ENCODE peak calls at places on chromosome 16, in ten cellular contexts. B, I, W, F, J, H, Z, C, U and Y are unnamed samples.

GRCh38 chr16:64225696-64226095 is 896.2 kb downstream of the CDH11 start:
- DNase-seq in W (no peak), H (no peak), J (no peak), U (no peak), Z (no peak), I (no peak), B (no peak), F (no peak), C (no peak), Y (no peak)

GRCh38 chr16:66881014-66881417 is 701 bp downstream of the PDP2 start:
- DNase-seq in C (peak), J (no peak), Z (peak), B (no peak), I (no peak), H (no peak), F (no peak), U (no peak), W (no peak), Y (no peak)

GRCh38 chr16:84156342-84156784 is 11.3 kb downstream of the DNAAF1 start:
- DNase-seq in I (no peak), B (no peak), C (no peak), J (no peak), H (no peak), W (no peak), F (no peak), U (no peak), Z (no peak), Y (no peak)

GRCh38 chr16:85471469-85472431 is 141.4 kb upstream of the GSE1 start:
- DNase-seq in J (no peak), Z (peak), C (peak), I (no peak), B (no peak), H (no peak), U (no peak), W (peak), F (no peak), Y (no peak)

GRCh38 chr16:56594292-56594619 is 4.9 kb downstream of the MT3 start:
- DNase-seq in I (no peak), C (no peak), U (no peak), Z (no peak), B (no peak), F (no peak), J (no peak), H (no peak), W (no peak), Y (no peak)

GRCh38 chr16:74700206-74701040 is at the start of gene MLKL:
- DNase-seq in B (peak), W (peak), Z (no peak), C (peak), I (no peak), F (peak), H (no peak), U (peak), J (no peak), Y (peak)

GRCh38 chr16:64008131-64008530 is 1113.7 kb downstream of the CDH11 start:
- DNase-seq in U (no peak), I (no peak), F (no peak), B (no peak), C (no peak), J (no peak), W (no peak), H (no peak), Z (no peak), Y (no peak)

GRCh38 chr16:64627288-64627687 is 494.6 kb downstream of the CDH11 start:
- DNase-seq in C (peak), Z (no peak), W (no peak), I (no peak), U (no peak), J (no peak), B (no peak), H (no peak), F (no peak), Y (no peak)

GRCh38 chr16:86798247-86799041 is 220.1 kb downstream of the FOXL1 start:
- DNase-seq in W (no peak), C (no peak), I (no peak), F (no peak), U (no peak), J (peak), Z (no peak), B (no peak), H (no peak), Y (no peak)

GRCh38 chr16:88759245-88759975 is 25.6 kb downstream of the PIEZO1 start:
- DNase-seq in B (peak), Z (peak), H (no peak), J (peak), W (no peak), U (no peak), I (no peak), C (peak), F (peak), Y (no peak)

GRCh38 chr16:60605176-60605575 is 1431.1 kb downstream of the CDH8 start:
- DNase-seq in I (no peak), Z (no peak), C (no peak), U (no peak), B (no peak), F (no peak), J (no peak), H (no peak), W (no peak), Y (no peak)

GRCh38 chr16:65657556-65657955 is 535.7 kb upstream of the CDH11 start:
- DNase-seq in H (no peak), C (no peak), U (no peak), W (no peak), B (no peak), J (no peak), F (no peak), Z (no peak), I (no peak), Y (no peak)

GRCh38 chr16:65661451-65661850 is 539.6 kb upstream of the CDH11 start:
- DNase-seq in B (no peak), Z (no peak), U (no peak), H (no peak), W (no peak), C (no peak), F (no peak), J (no peak), I (no peak), Y (no peak)

GRCh38 chr16:65662236-65662635 is 540.4 kb upstream of the CDH11 start:
- DNase-seq in F (no peak), B (no peak), C (no peak), J (no peak), H (no peak), Z (no peak), W (no peak), U (no peak), I (no peak), Y (no peak)

GRCh38 chr16:65658339-65659275 is 536.7 kb upstream of the CDH11 start:
- DNase-seq in B (no peak), Z (no peak), W (no peak), F (no peak), C (no peak), H (no peak), I (peak), U (peak), J (peak), Y (no peak)

DNA sequence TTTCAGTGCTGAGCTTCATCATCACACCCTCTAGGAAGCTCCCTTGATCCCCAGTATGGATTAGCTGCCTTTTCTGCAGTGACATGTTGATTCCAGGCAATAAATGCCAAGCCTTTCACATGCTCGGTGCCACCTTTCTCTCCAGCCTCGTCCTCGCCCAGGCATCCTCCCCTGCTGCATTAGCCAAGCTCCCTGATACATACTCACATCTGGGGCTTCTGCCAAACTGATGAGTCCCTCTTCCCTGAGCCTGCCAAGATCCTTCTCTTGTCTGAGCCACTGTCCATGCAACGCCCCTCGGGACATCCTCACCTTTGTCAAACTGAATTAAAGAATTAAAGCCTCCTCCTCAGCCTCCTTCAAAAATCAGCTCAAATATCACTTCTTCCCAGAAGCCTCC is 538.5 kb upstream of the CDH11 start:
- DNase-seq in B (no peak), C (no peak), U (no peak), I (no peak), Z (no peak), F (no peak), J (no peak), H (no peak), W (no peak), Y (no peak)
- H3K4me3 ChIP-seq in B (no peak), C (no peak), U (no peak), I (no peak), Z (no peak), F (no peak), J (no peak), H (no peak), W (no peak), Y (no peak)

DNA sequence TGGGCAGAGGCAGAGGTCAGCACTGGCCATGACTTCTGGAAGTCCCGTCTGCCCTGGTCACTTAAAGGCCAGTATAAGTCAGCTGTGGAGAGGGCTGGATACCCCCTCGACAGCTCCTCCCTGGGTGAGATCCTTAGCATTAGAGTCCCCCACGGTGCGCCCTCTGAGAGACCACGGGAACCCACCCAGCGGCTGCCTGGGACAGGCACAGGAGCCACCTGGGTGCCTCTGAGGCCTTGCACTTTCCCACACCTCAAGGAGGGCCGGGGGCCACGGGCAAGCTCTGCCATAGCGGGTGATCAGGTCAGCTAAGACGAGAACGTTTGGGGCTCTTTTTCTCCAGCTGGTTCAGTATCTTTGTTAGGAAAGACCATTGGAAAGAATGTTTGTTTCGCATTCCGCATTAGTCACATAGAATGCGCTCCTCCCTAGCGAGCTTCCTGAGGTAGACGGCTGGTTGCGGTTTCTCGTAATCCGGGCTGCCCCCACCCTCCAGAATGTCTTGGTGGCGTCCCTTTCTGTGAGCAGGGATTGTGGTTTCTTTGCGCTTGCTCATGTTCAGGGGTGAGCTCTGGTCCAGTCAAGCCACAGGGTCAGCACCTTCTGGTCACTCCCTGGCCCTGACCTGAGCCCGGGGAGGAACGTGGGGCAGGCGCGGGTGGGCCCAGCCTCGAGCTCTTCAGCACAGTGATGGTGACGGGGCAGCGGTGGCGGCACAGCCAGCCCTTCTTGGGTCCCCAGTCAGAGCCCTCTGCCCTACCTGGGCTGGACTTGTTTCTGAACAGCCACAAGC is 25.2 kb downstream of the NME3 start:
- DNase-seq in U (no peak), H (no peak), Z (no peak), B (no peak), F (no peak), W (no peak), I (peak), J (peak), C (no peak), Y (no peak)
- H3K4me3 ChIP-seq in U (no peak), H (no peak), Z (no peak), B (no peak), F (no peak), W (no peak), I (no peak), J (peak), C (no peak), Y (no peak)

GRCh38 chr16:11257131-11257938 is 1.3 kb upstream of the SOCS1 start:
- DNase-seq in H (no peak), J (peak), U (peak), W (peak), C (peak), Z (peak), B (peak), I (peak), F (peak), Y (peak)
- H3K4me3 ChIP-seq in H (peak), J (peak), U (peak), W (peak), C (peak), Z (peak), B (peak), I (peak), F (peak), Y (peak)

GRCh38 chr16:553601-554296 is 6.4 kb upstream of the PRR35 start:
- DNase-seq in F (no peak), B (no peak), W (no peak), Z (no peak), H (no peak), I (no peak), J (no peak), U (no peak), C (no peak), Y (no peak)

GRCh38 chr16:554297-554621 is 5.9 kb upstream of the PRR35 start:
- DNase-seq in H (no peak), Z (no peak), B (no peak), I (no peak), J (no peak), C (no peak), U (no peak), W (no peak), F (no peak), Y (no peak)

GRCh38 chr16:556479-557173 is 3.6 kb upstream of the PRR35 start:
- DNase-seq in C (no peak), H (no peak), J (no peak), I (no peak), U (no peak), W (no peak), Z (no peak), F (no peak), B (no peak), Y (no peak)

GRCh38 chr16:555528-556478 is 4.4 kb upstream of the PRR35 start:
- DNase-seq in W (no peak), C (no peak), F (no peak), B (no peak), U (no peak), Z (no peak), H (no peak), J (no peak), I (no peak), Y (no peak)

DNA sequence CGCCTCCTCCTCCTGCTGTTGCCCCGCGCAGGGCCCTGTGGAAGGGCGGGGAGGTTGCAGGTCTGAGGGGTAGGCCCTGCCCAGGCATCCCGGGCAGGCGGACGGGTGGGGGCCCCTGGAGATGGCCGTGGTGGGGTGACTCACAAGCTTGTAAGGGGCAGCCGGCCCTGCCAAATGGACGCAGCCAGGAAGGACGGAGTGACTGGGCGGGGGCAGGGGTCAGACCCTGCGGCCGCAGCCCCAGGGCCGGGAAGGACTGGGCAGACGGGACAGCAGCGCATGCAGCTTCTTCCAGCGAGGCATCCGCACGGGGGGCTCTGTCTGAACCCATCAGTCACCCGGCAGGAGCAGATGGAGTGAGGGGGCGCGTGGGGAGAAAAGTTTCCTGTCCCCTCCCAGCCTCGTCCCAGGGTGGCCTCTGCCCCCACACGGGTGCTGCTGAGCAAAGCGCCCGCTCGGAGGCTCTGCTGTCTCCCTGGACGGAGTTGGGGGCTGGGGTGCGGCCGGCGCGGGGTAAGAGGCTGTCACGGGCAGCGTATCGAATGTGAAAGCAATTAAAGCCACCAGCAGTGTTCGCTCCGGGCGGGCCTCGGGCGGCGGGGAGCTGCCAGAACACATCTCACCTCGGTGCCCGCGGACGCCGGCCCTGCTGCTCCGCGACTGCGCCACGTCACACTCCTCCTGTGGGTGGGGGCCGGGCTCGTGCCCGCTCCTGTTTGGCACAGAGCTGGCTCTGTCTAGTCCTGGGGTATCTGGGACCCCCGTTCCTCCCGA is 5.4 kb upstream of the PRR35 start:
- DNase-seq in U (no peak), W (no peak), Z (no peak), B (no peak), F (peak), H (no peak), J (peak), I (no peak), C (no peak), Y (no peak)
- H3K4me3 ChIP-seq in U (no peak), W (no peak), Z (no peak), B (no peak), F (no peak), H (no peak), J (no peak), I (no peak), C (no peak), Y (no peak)

DNA sequence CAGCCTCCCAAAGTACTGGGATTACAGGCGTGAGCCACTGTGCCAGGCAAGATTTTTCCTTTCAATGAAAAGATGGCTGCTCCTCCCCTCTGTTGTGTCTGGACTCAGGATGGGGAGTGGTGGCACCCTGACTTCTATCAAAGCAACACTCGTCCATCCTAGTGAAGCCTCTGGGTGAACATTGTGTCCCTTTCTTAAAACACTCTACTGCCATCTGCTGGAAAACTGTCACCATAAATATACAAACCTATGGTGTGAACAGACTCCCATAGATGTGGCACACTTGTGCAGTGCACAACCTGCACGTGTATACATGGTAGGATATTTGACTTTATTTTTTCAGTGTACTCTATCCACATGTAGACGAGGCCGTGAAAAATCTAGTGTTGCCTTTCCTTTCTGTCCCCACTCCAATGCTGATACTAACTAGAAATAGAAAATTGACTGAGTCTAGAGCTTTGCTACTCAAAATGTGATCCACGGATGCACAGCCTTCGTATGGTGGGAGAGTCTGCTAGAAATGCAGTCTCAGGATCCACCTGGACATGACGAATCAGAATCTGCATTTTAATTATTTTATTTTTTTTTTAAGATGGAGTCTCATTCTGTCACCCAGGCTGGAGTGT is 55.9 kb upstream of the PLCG2 start:
- DNase-seq in W (peak), J (peak), F (no peak), H (no peak), Z (no peak), C (peak), B (no peak), I (peak), U (peak), Y (peak)
- H3K4me3 ChIP-seq in W (no peak), J (no peak), F (no peak), H (no peak), Z (no peak), C (no peak), B (no peak), I (no peak), U (no peak), Y (no peak)

GRCh38 chr16:70653809-70654771 is 7.7 kb downstream of the IL34 start:
- DNase-seq in F (peak), Z (peak), J (peak), W (peak), C (peak), B (no peak), H (no peak), U (peak), I (peak), Y (peak)
- H3K4me3 ChIP-seq in F (no peak), Z (peak), J (peak), W (no peak), C (no peak), B (peak), H (peak), U (peak), I (peak), Y (peak)